ENCODE peak calls at places on chromosomes 3 and 15, in eight cellular contexts. One of them, this sample, is unnamed.

GRCh38 chr3:133527306-133527705 is 46.2 kb upstream of the CDV3 start:
- DNase-seq in GF-D8: no peak
- DNase-seq in cardiac fibroblast: no peak
- DNase-seq in NCI-H345: no peak
- DNase-seq in ureter: no peak
- DNase-seq in NCI-H1930: no peak
- DNase-seq in kidney glomerular epithelial cell: no peak
- DNase-seq in ACHN: no peak
- DNase-seq in this sample: no peak

GRCh38 chr3:69095636-69096035 is 10.9 kb downstream of the ARL6IP5 start:
- DNase-seq in ureter: no peak
- DNase-seq in NCI-H345: no peak
- DNase-seq in cardiac fibroblast: no peak
- DNase-seq in GF-D8: no peak
- DNase-seq in kidney glomerular epithelial cell: no peak
- DNase-seq in NCI-H1930: no peak
- DNase-seq in ACHN: no peak
- DNase-seq in this sample: no peak

GRCh38 chr3:23991236-23992050 is 46.4 kb downstream of the NR1D2 start:
- DNase-seq in cardiac fibroblast: peak
- DNase-seq in ureter: no peak
- DNase-seq in kidney glomerular epithelial cell: no peak
- DNase-seq in GF-D8: peak
- DNase-seq in NCI-H345: peak
- DNase-seq in ACHN: no peak
- DNase-seq in NCI-H1930: peak
- DNase-seq in this sample: no peak

GRCh38 chr3:185120126-185120525 is 32.7 kb downstream of the C3orf70 start:
- DNase-seq in GF-D8: no peak
- DNase-seq in ACHN: no peak
- DNase-seq in ureter: no peak
- DNase-seq in NCI-H1930: no peak
- DNase-seq in kidney glomerular epithelial cell: no peak
- DNase-seq in cardiac fibroblast: no peak
- DNase-seq in NCI-H345: no peak
- DNase-seq in this sample: no peak

GRCh38 chr3:103693831-103694230 is 1259.0 kb downstream of the ZPLD1 start:
- DNase-seq in ACHN: no peak
- DNase-seq in ureter: no peak
- DNase-seq in NCI-H1930: no peak
- DNase-seq in cardiac fibroblast: no peak
- DNase-seq in kidney glomerular epithelial cell: no peak
- DNase-seq in NCI-H345: no peak
- DNase-seq in GF-D8: no peak
- DNase-seq in this sample: no peak

GRCh38 chr3:52023860-52024764 is 28.4 kb upstream of the RPL29 start:
- DNase-seq in cardiac fibroblast: no peak
- DNase-seq in NCI-H1930: no peak
- DNase-seq in NCI-H345: no peak
- DNase-seq in kidney glomerular epithelial cell: no peak
- DNase-seq in GF-D8: no peak
- DNase-seq in ureter: no peak
- DNase-seq in ACHN: no peak
- DNase-seq in this sample: no peak

GRCh38 chr15:97890307-97890706 is 70.2 kb upstream of the ARRDC4 start:
- DNase-seq in kidney glomerular epithelial cell: no peak
- DNase-seq in ureter: no peak
- DNase-seq in NCI-H345: no peak
- DNase-seq in GF-D8: no peak
- DNase-seq in cardiac fibroblast: no peak
- DNase-seq in NCI-H1930: no peak
- DNase-seq in ACHN: no peak
- DNase-seq in this sample: no peak

GRCh38 chr15:48144889-48145288 is 24.1 kb downstream of the SLC24A5 start:
- DNase-seq in NCI-H345: no peak
- DNase-seq in NCI-H1930: no peak
- DNase-seq in ACHN: no peak
- DNase-seq in cardiac fibroblast: peak
- DNase-seq in GF-D8: no peak
- DNase-seq in kidney glomerular epithelial cell: no peak
- DNase-seq in ureter: no peak
- DNase-seq in this sample: no peak

GRCh38 chr3:141537866-141538265 is 51.0 kb downstream of the RASA2 start:
- DNase-seq in NCI-H345: no peak
- DNase-seq in ureter: no peak
- DNase-seq in ACHN: no peak
- DNase-seq in cardiac fibroblast: peak
- DNase-seq in kidney glomerular epithelial cell: no peak
- DNase-seq in GF-D8: no peak
- DNase-seq in NCI-H1930: no peak
- DNase-seq in this sample: no peak

GRCh38 chr15:92733090-92733933 is 77.7 kb upstream of the FAM174B start:
- DNase-seq in kidney glomerular epithelial cell: no peak
- DNase-seq in NCI-H345: no peak
- DNase-seq in GF-D8: no peak
- DNase-seq in cardiac fibroblast: no peak
- DNase-seq in ureter: no peak
- DNase-seq in ACHN: peak
- DNase-seq in NCI-H1930: no peak
- DNase-seq in this sample: no peak

GRCh38 chr3:48030188-48030587 is 14.0 kb upstream of the MAP4 start:
- DNase-seq in cardiac fibroblast: no peak
- DNase-seq in ureter: no peak
- DNase-seq in GF-D8: no peak
- DNase-seq in NCI-H1930: no peak
- DNase-seq in kidney glomerular epithelial cell: no peak
- DNase-seq in ACHN: no peak
- DNase-seq in NCI-H345: no peak
- DNase-seq in this sample: no peak

GRCh38 chr15:68542771-68543544 is 35.8 kb upstream of the CORO2B start:
- DNase-seq in GF-D8: no peak
- DNase-seq in kidney glomerular epithelial cell: peak
- DNase-seq in ACHN: peak
- DNase-seq in NCI-H1930: no peak
- DNase-seq in ureter: peak
- DNase-seq in NCI-H345: no peak
- DNase-seq in cardiac fibroblast: peak
- DNase-seq in this sample: no peak

GRCh38 chr3:124059580-124059979 is 67.7 kb upstream of the ROPN1 start:
- DNase-seq in ureter: no peak
- DNase-seq in kidney glomerular epithelial cell: no peak
- DNase-seq in GF-D8: no peak
- DNase-seq in ACHN: no peak
- DNase-seq in cardiac fibroblast: peak
- DNase-seq in NCI-H345: no peak
- DNase-seq in NCI-H1930: no peak
- DNase-seq in this sample: no peak